ENCODE peak calls at places on chromosomes 16 and 17, in eight cellular contexts. J, C, E, K, U, Z, M and O are unnamed samples. For H3K36me3, the result is how much of the 10 kb centered on the place peaks cover.

GRCh38 chr17:32492281-32492623 is 5.5 kb downstream of the CDK5R1 start:
- DNase-seq in Z (no peak), U (no peak), M (no peak), E (no peak), C (no peak), K (no peak), J (no peak), O (no peak)

GRCh38 chr17:69284646-69285045 is 42.3 kb downstream of the ABCA5 start:
- DNase-seq in C (no peak), U (no peak), E (no peak), J (no peak), K (no peak), Z (no peak), M (no peak), O (no peak)

GRCh38 chr17:46191332-46192210 is 1.7 kb downstream of the KANSL1 start:
- DNase-seq in Z (no peak), M (no peak), K (peak), U (no peak), J (no peak), E (peak), C (peak), O (peak)

GRCh38 chr16:27314161-27314723 is 468 bp downstream of the IL4R start:
- DNase-seq in C (peak), M (peak), U (peak), E (peak), K (peak), J (peak), Z (peak), O (peak)

GRCh38 chr16:70635356-70636016 is 10.9 kb upstream of the IL34 start:
- DNase-seq in Z (no peak), M (no peak), C (no peak), E (no peak), K (no peak), J (peak), U (no peak), O (no peak)

GRCh38 chr17:21089933-21090888 is 36.6 kb upstream of the DHRS7B start:
- DNase-seq in E (no peak), M (no peak), U (no peak), K (peak), Z (no peak), C (no peak), J (no peak), O (no peak)

GRCh38 chr16:4801962-4802658 is at the start of gene ROGDI:
- DNase-seq in C (peak), Z (peak), M (peak), E (peak), U (peak), J (peak), K (peak), O (peak)

GRCh38 chr16:55115506-55115905 is 184.8 kb downstream of the IRX5 start:
- DNase-seq in C (no peak), Z (no peak), U (no peak), E (no peak), J (no peak), K (peak), M (no peak), O (no peak)

GRCh38 chr17:17545031-17545820 is 46.3 kb downstream of the PEMT start:
- DNase-seq in K (no peak), M (peak), E (no peak), J (peak), Z (peak), U (no peak), C (no peak), O (no peak)

DNA sequence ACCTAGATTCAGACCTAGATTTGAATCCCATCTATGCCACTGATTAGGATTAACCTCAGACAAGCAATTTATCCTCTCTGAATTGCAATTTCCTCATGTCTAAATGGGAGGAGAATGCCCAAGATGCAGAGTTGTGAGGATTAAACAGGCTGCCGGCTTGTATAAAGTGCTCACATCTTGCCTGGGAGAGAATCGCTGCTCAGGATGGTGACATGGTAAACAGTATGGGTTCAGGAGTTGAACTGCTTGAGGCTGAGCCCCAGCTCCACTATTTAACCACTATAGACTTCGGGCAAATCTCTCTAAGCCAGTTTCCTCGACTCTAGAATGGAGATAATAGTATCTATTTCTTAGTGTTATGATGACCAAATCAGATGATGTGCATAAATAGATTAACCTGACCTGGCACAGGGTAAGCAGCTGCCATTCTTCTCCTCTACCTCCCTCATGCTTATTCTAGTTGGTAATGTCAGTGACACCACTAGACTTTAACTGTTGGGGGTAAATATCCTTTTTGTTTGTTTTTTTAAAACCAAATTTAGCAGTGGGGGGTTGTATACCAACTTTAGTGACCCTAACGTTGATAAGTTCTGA is 732 bp upstream of the RPL27 start:
- DNase-seq in K (no peak), M (no peak), C (no peak), Z (no peak), E (peak), J (no peak), U (no peak), O (peak)
- H3K27ac ChIP-seq in K (peak), M (peak), C (peak), Z (peak), E (peak), J (peak), U (peak), O (peak)

GRCh38 chr17:72566671-72567484 is 446.1 kb downstream of the SOX9 start:
- DNase-seq in K (no peak), J (no peak), U (no peak), E (no peak), C (no peak), M (no peak), Z (no peak), O (no peak)
- H3K36me3 ChIP-seq in K (under half), J (under half), U (under half), E (under half), C (under half), M (under half), Z (under half), O (under half)

DNA sequence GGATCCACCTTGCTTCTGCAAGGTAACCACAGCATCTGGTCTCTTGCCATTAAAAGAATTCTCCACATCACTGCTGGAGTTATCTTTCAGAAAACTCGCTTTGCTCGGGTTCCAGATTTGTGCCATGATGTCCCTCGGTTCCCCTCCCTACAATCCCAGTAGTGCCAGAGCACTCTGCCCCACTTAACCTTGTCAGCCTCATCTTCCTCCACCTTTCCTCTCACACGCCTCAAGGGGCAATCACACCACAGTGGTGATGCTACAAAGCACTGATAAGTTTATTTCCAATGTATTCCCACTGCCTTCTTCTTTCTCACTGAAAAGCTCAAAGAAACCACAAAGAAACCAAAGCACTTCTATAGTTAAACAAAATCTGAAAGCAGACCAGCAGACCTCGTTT is 11.4 kb upstream of the CDRT4 start:
- DNase-seq in C (no peak), E (no peak), M (no peak), J (no peak), Z (no peak), K (no peak), U (no peak), O (no peak)
- H3K27ac ChIP-seq in C (no peak), E (no peak), M (no peak), J (no peak), Z (no peak), K (no peak), U (no peak), O (no peak)

GRCh38 chr17:39204245-39204644 is 4.2 kb downstream of the RPL19 start:
- DNase-seq in U (no peak), C (no peak), J (no peak), Z (no peak), K (no peak), M (no peak), E (no peak), O (no peak)
- H3K36me3 ChIP-seq in U (under half), C (under half), J (under half), Z (under half), K (under half), M (under half), E (under half), O (under half)

DNA sequence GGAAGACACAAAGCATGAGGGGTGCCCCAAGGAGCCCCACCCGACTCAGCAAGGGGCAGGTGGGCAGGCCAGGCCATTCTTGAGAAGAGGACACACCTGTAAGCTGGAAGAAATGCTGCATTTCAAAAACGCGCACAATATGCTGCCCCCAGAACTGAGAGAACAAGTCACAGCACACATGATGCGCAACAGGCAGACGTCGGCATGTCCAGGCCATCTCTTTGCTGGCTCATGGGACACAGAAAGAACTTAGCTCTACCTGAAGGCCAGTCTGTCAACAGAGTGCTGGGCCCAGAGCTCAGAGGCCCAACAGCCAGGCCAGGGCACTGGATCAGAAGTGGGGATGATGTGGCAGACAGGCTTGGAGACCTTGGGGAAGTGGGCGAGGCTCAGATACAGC is 18.0 kb downstream of the KIFC3 start:
- DNase-seq in J (no peak), K (no peak), C (no peak), M (no peak), Z (peak), U (no peak), E (no peak), O (no peak)
- H3K27ac ChIP-seq in J (no peak), K (no peak), C (no peak), M (no peak), Z (no peak), U (no peak), E (no peak), O (no peak)

DNA sequence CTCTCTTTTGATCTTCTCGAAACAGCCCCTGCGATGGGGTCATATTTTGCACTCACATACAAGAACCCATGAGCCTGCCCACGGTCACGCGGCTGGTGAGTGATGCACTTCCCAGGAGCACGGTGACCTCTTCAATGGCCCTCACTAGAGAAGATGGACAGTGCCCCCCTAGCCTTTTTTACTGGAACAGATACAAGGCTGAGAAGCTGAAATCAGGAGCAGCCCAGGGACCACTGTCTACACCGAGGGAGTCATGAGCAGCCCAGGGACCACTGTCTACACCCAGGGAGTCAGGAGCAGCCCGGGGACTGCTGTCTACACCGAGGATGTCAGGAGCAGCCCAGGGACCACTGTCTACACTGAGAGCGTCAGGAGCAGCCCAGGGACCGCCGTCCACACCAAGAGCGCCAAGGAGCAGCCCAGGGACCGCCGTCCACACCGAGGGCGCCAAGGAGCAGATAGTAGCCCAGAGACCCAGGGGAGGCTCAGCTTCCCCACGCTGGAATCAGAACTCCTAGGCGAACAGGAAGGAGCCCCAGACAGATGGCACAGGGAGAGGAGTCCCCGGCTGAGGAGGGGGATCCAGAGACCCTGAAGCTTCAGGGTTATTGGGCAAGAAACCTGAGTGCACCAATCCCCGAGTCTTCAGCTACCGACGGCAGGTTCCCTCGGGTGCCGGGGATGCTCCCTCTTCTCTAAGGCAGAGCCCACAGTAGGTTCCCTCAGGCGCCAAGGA is 23.8 kb downstream of the ACSF3 start:
- DNase-seq in K (no peak), C (no peak), U (peak), Z (peak), M (no peak), J (no peak), E (no peak), O (no peak)
- H3K36me3 ChIP-seq in K (under half), C (under half), U (half or more), Z (half or more), M (under half), J (under half), E (under half), O (under half)

DNA sequence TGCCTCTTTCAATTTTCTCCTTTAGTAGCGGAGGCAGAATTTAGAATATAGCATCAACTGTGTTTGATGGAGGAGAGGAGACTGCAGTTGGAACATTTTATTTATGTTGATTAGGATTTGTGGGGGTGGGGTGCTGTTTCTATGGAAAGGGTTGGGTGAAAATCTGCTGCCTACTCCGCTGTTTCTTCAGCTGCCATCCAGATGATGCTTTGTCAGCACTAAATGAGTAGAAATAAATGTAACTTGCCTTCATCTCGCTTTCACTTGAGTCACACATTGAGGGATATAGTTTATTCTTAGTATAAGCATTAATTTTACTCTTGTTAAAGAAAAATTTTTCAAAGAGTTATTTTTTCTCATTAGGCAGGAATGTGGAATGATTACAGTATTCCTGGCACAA is 42.1 kb downstream of the ABHD15 start:
- DNase-seq in J (no peak), K (no peak), M (no peak), U (no peak), C (no peak), Z (no peak), E (no peak), O (no peak)
- H3K27ac ChIP-seq in J (no peak), K (no peak), M (no peak), U (no peak), C (no peak), Z (no peak), E (no peak), O (no peak)

GRCh38 chr16:21962475-21962874 is 9.3 kb downstream of the UQCRC2 start:
- DNase-seq in J (no peak), U (no peak), Z (no peak), C (no peak), E (no peak), K (no peak), M (no peak), O (no peak)
- H3K36me3 ChIP-seq in J (half or more), U (half or more), Z (half or more), C (half or more), E (half or more), K (half or more), M (under half), O (half or more)

GRCh38 chr17:82752371-82753200 is 721 bp downstream of the TBCD start:
- DNase-seq in E (peak), M (no peak), J (no peak), C (peak), Z (peak), U (no peak), K (peak), O (peak)

GRCh38 chr17:82750241-82750905 is 1.5 kb upstream of the TBCD start:
- DNase-seq in C (no peak), K (no peak), Z (no peak), J (no peak), M (no peak), U (no peak), E (peak), O (no peak)

GRCh38 chr17:82751571-82752370 is at the start of gene TBCD:
- DNase-seq in M (peak), Z (peak), J (peak), K (peak), C (peak), U (peak), E (peak), O (peak)

GRCh38 chr17:82753201-82753464 is 1.3 kb downstream of the TBCD start:
- DNase-seq in Z (no peak), M (no peak), C (no peak), J (no peak), U (no peak), K (no peak), E (peak), O (no peak)

GRCh38 chr17:82751171-82751570 is 694 bp upstream of the TBCD start:
- DNase-seq in Z (no peak), E (no peak), K (no peak), U (no peak), C (no peak), M (no peak), J (no peak), O (no peak)
- H3K27ac ChIP-seq in Z (peak), E (no peak), K (no peak), U (peak), C (no peak), M (peak), J (no peak), O (no peak)

GRCh38 chr17:48915459-48916282 is 7.5 kb downstream of the UBE2Z start:
- DNase-seq in U (no peak), K (peak), C (no peak), M (no peak), Z (no peak), E (no peak), J (peak), O (no peak)
- H3K36me3 ChIP-seq in U (half or more), K (under half), C (under half), M (under half), Z (half or more), E (half or more), J (half or more), O (half or more)